ENCODE peak calls at places on chromosomes 13 and 19, in four cellular contexts. V is T-helper 17 cell, Q is astrocyte of the spinal cord, Z is GM03348. I is an unnamed sample.

GRCh38 chr19:51372021-51372648 is 319 bp downstream of the NKG7 start:
- DNase-seq in Z (no peak), Q (no peak), V (no peak), I (no peak)

GRCh38 chr13:112615391-112615790 is 27.4 kb upstream of the TUBGCP3 start:
- DNase-seq in Q (no peak), V (no peak), Z (no peak), I (no peak)

GRCh38 chr13:113846639-113847318 is 17.1 kb downstream of the GAS6 start:
- DNase-seq in V (no peak), Q (no peak), Z (no peak), I (peak; percentile 47)

GRCh38 chr19:33379151-33379829 is 5.8 kb downstream of the CEBPG start:
- DNase-seq in Z (no peak), Q (no peak), V (no peak), I (no peak)

GRCh38 chr19:7257148-7258041 is 36.8 kb downstream of the INSR start:
- DNase-seq in Z (peak; percentile 37), V (no peak), Q (no peak), I (peak; percentile 94)

GRCh38 chr13:109747524-109747923 is 38.9 kb downstream of the IRS2 start:
- DNase-seq in Q (no peak), Z (peak; percentile 24), V (no peak), I (no peak)

GRCh38 chr13:107250626-107251025 is 682.7 kb upstream of the ARGLU1 start:
- DNase-seq in V (no peak), Q (no peak), Z (no peak), I (no peak)

GRCh38 chr19:30028992-30029343 is 86.9 kb downstream of the URI1 start:
- DNase-seq in Q (no peak), V (no peak), Z (no peak), I (no peak)

GRCh38 chr13:19959141-19959830 is 759 bp downstream of the ZMYM2 start:
- DNase-seq in V (peak; percentile 61), Z (peak; percentile 78), Q (peak; percentile 48), I (peak; percentile 77)

GRCh38 chr13:97945792-97946419 is 7.6 kb upstream of the IPO5 start:
- DNase-seq in V (no peak), Q (peak; percentile 14), Z (no peak), I (no peak)

GRCh38 chr19:41711376-41712261 is 3.2 kb downstream of the CEACAM5 start:
- DNase-seq in V (no peak), Q (no peak), Z (no peak), I (no peak)

GRCh38 chr13:51245583-51245982 is 23.4 kb downstream of the FAM124A start:
- DNase-seq in Q (no peak), Z (no peak), V (no peak), I (no peak)

GRCh38 chr19:3140667-3141038 is 4.8 kb downstream of the GNA15 start:
- DNase-seq in V (no peak), Q (no peak), Z (no peak), I (no peak)

GRCh38 chr19:7376151-7376852 is 27.6 kb downstream of the ARHGEF18 start:
- DNase-seq in V (no peak), Q (no peak), Z (no peak), I (peak; percentile 98)

GRCh38 chr13:41610426-41610825 is 153.1 kb downstream of the RGCC start:
- DNase-seq in Q (peak; percentile 81), V (no peak), Z (peak; percentile 74), I (peak; percentile 80)

GRCh38 chr13:95083758-95084157 is 217.5 kb downstream of the ABCC4 start:
- DNase-seq in V (no peak), Z (peak; percentile 46), Q (peak; percentile 68), I (no peak)

GRCh38 chr19:3249408-3249807 is 24.9 kb downstream of the CELF5 start:
- DNase-seq in Z (no peak), Q (no peak), V (no peak), I (no peak)

GRCh38 chr19:32129141-32129540 is 216.3 kb upstream of the ZNF507 start:
- DNase-seq in Z (no peak), V (no peak), Q (no peak), I (no peak)

GRCh38 chr19:35349614-35350521 is 2.2 kb downstream of the FFAR1 start:
- DNase-seq in Z (no peak), Q (no peak), V (peak; percentile 3), I (peak; percentile 46)

GRCh38 chr19:2997720-2998119 is 20.4 kb downstream of the TLE6 start:
- DNase-seq in Q (no peak), Z (no peak), V (no peak), I (no peak)

GRCh38 chr13:57969961-57970360 is 338.4 kb downstream of the PCDH17 start:
- DNase-seq in Q (no peak), Z (no peak), V (no peak), I (no peak)

GRCh38 chr13:93789058-93789457 is 562.5 kb downstream of the GPC6 start:
- DNase-seq in Q (no peak), Z (no peak), V (no peak), I (no peak)

GRCh38 chr19:9914315-9915207 is 21.8 kb downstream of the OLFM2 start:
- DNase-seq in V (peak; percentile 69), Z (peak; percentile 96), Q (peak; percentile 80), I (peak; percentile 95)

GRCh38 chr13:32581177-32581786 is 5.0 kb upstream of the PDS5B start:
- DNase-seq in V (no peak), Z (peak; percentile 28), Q (peak; percentile 40), I (no peak)

GRCh38 chr19:15915109-15915508 is 17.2 kb upstream of the CYP4F2 start:
- DNase-seq in Q (no peak), V (no peak), Z (no peak), I (no peak)

GRCh38 chr19:8609210-8610040 is 1.1 kb downstream of the ADAMTS10 start:
- DNase-seq in V (no peak), Q (peak; percentile 80), Z (peak; percentile 85), I (peak; percentile 90)

GRCh38 chr19:53537523-53538377 is at the start of gene ZNF331:
- DNase-seq in Q (peak; percentile 77), V (peak; percentile 86), Z (peak; percentile 91), I (peak; percentile 80)

GRCh38 chr13:98466634-98467236 is 110.2 kb downstream of the STK24 start:
- DNase-seq in Z (peak; percentile 58), V (peak; percentile 37), Q (peak; percentile 61), I (peak; percentile 85)

GRCh38 chr13:61146158-61146557 is 269.5 kb downstream of the PCDH20 start:
- DNase-seq in Z (no peak), V (no peak), Q (no peak), I (peak; percentile 46)

GRCh38 chr19:4712771-4713170 is 10.9 kb downstream of the DPP9 start:
- DNase-seq in Z (no peak), V (no peak), Q (no peak), I (no peak)

GRCh38 chr19:3375221-3376088 is 9.1 kb downstream of the NFIC start:
- DNase-seq in V (no peak), Z (peak; percentile 64), Q (peak; percentile 68), I (no peak)

GRCh38 chr13:80342541-80343371 is 1.8 kb upstream of the SPRY2 start:
- DNase-seq in Q (peak; percentile 81), V (peak; percentile 52), Z (peak; percentile 89), I (peak; percentile 91)

GRCh38 chr19:35260694-35261304 is 8.0 kb upstream of the USF2 start:
- DNase-seq in Z (peak; percentile 2), Q (no peak), V (peak; percentile 2), I (peak; percentile 32)

GRCh38 chr19:5828661-5829566 is 10.6 kb downstream of the FUT6 start:
- DNase-seq in Z (no peak), Q (no peak), V (no peak), I (peak; percentile 93)

GRCh38 chr19:3442487-3443071 is 37.7 kb downstream of the SMIM24 start:
- DNase-seq in Z (no peak), V (no peak), Q (no peak), I (peak; percentile 37)

GRCh38 chr13:103607995-103608394 is 541.8 kb upstream of the SLC10A2 start:
- DNase-seq in V (no peak), Z (no peak), Q (no peak), I (no peak)

GRCh38 chr13:94312511-94313191 is 166.8 kb downstream of the DCT start:
- DNase-seq in Z (no peak), Q (no peak), V (no peak), I (no peak)

GRCh38 chr13:38321654-38322053 is 28.0 kb upstream of the UFM1 start:
- DNase-seq in Q (no peak), Z (no peak), V (no peak), I (no peak)